ENCODE peak calls at places on chromosomes 1 and 21, in five cellular contexts. One of them, this sample, is unnamed. For H3K9me3, the result is how much of the 10 kb centered on the place peaks cover.

GRCh38 chr1:150968491-150968890 is 6.1 kb downstream of the CERS2 start:
- DNase-seq in H9: no peak
- DNase-seq in cardiac muscle cell: no peak
- DNase-seq in breast epithelium: no peak
- DNase-seq in heart left ventricle: no peak
- DNase-seq in this sample: no peak

GRCh38 chr1:17273096-17273495 is 24.2 kb downstream of the PADI3 start:
- DNase-seq in H9: no peak
- DNase-seq in heart left ventricle: no peak
- DNase-seq in breast epithelium: no peak
- DNase-seq in cardiac muscle cell: no peak
- DNase-seq in this sample: no peak

GRCh38 chr1:36924282-36924791 is 110.0 kb downstream of the GRIK3 start:
- DNase-seq in cardiac muscle cell: peak
- DNase-seq in heart left ventricle: peak
- DNase-seq in breast epithelium: peak
- DNase-seq in H9: peak
- DNase-seq in this sample: no peak

GRCh38 chr1:202952818-202953217 is 5.3 kb downstream of the ADIPOR1 start:
- DNase-seq in heart left ventricle: peak
- DNase-seq in breast epithelium: no peak
- DNase-seq in cardiac muscle cell: no peak
- DNase-seq in H9: no peak
- DNase-seq in this sample: no peak

GRCh38 chr1:230173176-230173575 is 106.1 kb downstream of the GALNT2 start:
- DNase-seq in breast epithelium: no peak
- DNase-seq in heart left ventricle: peak
- DNase-seq in H9: peak
- DNase-seq in cardiac muscle cell: no peak
- DNase-seq in this sample: no peak

GRCh38 chr1:202981939-202982338 is 14.9 kb upstream of the CYB5R1 start:
- DNase-seq in H9: no peak
- DNase-seq in cardiac muscle cell: no peak
- DNase-seq in breast epithelium: no peak
- DNase-seq in heart left ventricle: no peak
- DNase-seq in this sample: no peak

GRCh38 chr1:228548788-228549187 is 61.6 kb downstream of the RNF187 start:
- DNase-seq in cardiac muscle cell: no peak
- DNase-seq in H9: peak
- DNase-seq in heart left ventricle: no peak
- DNase-seq in breast epithelium: no peak
- DNase-seq in this sample: no peak

GRCh38 chr21:45857761-45858160 is 123.8 kb upstream of the COL6A1 start:
- DNase-seq in heart left ventricle: no peak
- DNase-seq in H9: peak
- DNase-seq in cardiac muscle cell: no peak
- DNase-seq in breast epithelium: peak
- DNase-seq in this sample: no peak

GRCh38 chr21:17987328-17987727 is 168.2 kb upstream of the C21orf91 start:
- DNase-seq in breast epithelium: no peak
- DNase-seq in heart left ventricle: no peak
- DNase-seq in cardiac muscle cell: no peak
- DNase-seq in H9: no peak
- DNase-seq in this sample: no peak

GRCh38 chr1:10730985-10731384 is 65.5 kb downstream of the CASZ1 start:
- DNase-seq in breast epithelium: no peak
- DNase-seq in heart left ventricle: no peak
- DNase-seq in H9: no peak
- DNase-seq in cardiac muscle cell: no peak
- DNase-seq in this sample: no peak

GRCh38 chr1:91091812-91092211 is 70.0 kb upstream of the ZNF644 start:
- DNase-seq in breast epithelium: no peak
- DNase-seq in cardiac muscle cell: no peak
- DNase-seq in H9: no peak
- DNase-seq in heart left ventricle: no peak
- DNase-seq in this sample: no peak

GRCh38 chr1:54463259-54464030 is 57.3 kb upstream of the SSBP3 start:
- DNase-seq in cardiac muscle cell: peak
- DNase-seq in heart left ventricle: no peak
- DNase-seq in H9: no peak
- DNase-seq in breast epithelium: no peak
- DNase-seq in this sample: no peak

GRCh38 chr1:24384251-24385090 is 29.1 kb downstream of the STPG1 start:
- DNase-seq in breast epithelium: no peak
- DNase-seq in H9: no peak
- DNase-seq in cardiac muscle cell: peak
- DNase-seq in heart left ventricle: no peak
- DNase-seq in this sample: no peak

GRCh38 chr1:211688421-211688820 is 13.0 kb upstream of the NEK2 start:
- DNase-seq in H9: no peak
- DNase-seq in breast epithelium: no peak
- DNase-seq in cardiac muscle cell: no peak
- DNase-seq in heart left ventricle: no peak
- DNase-seq in this sample: no peak

GRCh38 chr1:222644649-222645005 is 26.7 kb downstream of the MIA3 start:
- DNase-seq in H9: no peak
- DNase-seq in cardiac muscle cell: no peak
- DNase-seq in breast epithelium: no peak
- DNase-seq in heart left ventricle: no peak
- DNase-seq in this sample: no peak

GRCh38 chr1:103937763-103938357 is 188.2 kb downstream of the AMY1C start:
- DNase-seq in breast epithelium: no peak
- DNase-seq in H9: no peak
- DNase-seq in heart left ventricle: no peak
- DNase-seq in cardiac muscle cell: no peak
- DNase-seq in this sample: no peak

GRCh38 chr1:5908461-5909375 is 83.5 kb downstream of the NPHP4 start:
- DNase-seq in cardiac muscle cell: no peak
- DNase-seq in breast epithelium: no peak
- DNase-seq in H9: peak
- DNase-seq in heart left ventricle: no peak
- DNase-seq in this sample: no peak
- TF ChIP-seq CTCF in cardiac muscle cell: no peak
- TF ChIP-seq CTCF in breast epithelium: no peak
- TF ChIP-seq CTCF in H9: no peak
- TF ChIP-seq CTCF in heart left ventricle: no peak
- TF ChIP-seq CTCF in this sample: no peak

GRCh38 chr1:236204043-236204442 is 61.7 kb downstream of the GPR137B start:
- DNase-seq in heart left ventricle: no peak
- DNase-seq in cardiac muscle cell: no peak
- DNase-seq in breast epithelium: no peak
- DNase-seq in H9: no peak
- DNase-seq in this sample: no peak

GRCh38 chr1:236204656-236205055 is 62.3 kb downstream of the GPR137B start:
- DNase-seq in heart left ventricle: no peak
- DNase-seq in cardiac muscle cell: no peak
- DNase-seq in H9: no peak
- DNase-seq in breast epithelium: no peak
- DNase-seq in this sample: no peak

GRCh38 chr1:236206548-236206947 is 64.2 kb downstream of the GPR137B start:
- DNase-seq in breast epithelium: no peak
- DNase-seq in cardiac muscle cell: peak
- DNase-seq in H9: peak
- DNase-seq in heart left ventricle: peak
- DNase-seq in this sample: no peak

DNA sequence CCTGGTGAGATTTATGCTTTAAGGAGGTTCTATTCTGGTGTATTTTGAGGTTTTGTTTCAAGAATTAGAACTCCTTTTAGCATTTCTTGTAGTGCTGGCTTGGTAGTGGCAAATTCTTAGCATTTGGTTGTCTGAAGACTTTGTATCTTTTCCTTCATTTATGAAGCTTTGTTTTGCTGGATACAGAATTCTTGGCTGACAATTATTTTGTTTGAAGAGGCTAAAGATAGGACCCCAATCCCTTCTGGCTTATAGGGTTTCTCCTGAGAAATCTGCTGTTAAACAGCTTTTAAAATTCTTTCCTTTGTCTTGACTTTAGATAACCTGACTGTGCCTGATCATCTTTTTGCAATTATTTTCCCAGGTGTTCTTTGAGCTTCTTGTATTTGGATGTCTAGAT is 58.6 kb downstream of the GPR137B start:
- DNase-seq in breast epithelium: no peak
- DNase-seq in cardiac muscle cell: no peak
- DNase-seq in H9: no peak
- DNase-seq in heart left ventricle: no peak
- DNase-seq in this sample: no peak
- H3K9me3 ChIP-seq in breast epithelium: under half
- H3K9me3 ChIP-seq in cardiac muscle cell: under half
- H3K9me3 ChIP-seq in H9: under half
- H3K9me3 ChIP-seq in heart left ventricle: under half
- H3K9me3 ChIP-seq in this sample: under half

GRCh38 chr1:155226910-155227260 is 18.4 kb downstream of the MTX1 start:
- DNase-seq in heart left ventricle: no peak
- DNase-seq in H9: peak
- DNase-seq in breast epithelium: no peak
- DNase-seq in cardiac muscle cell: peak
- DNase-seq in this sample: no peak

GRCh38 chr1:155223017-155223416 is 14.5 kb downstream of the MTX1 start:
- DNase-seq in heart left ventricle: no peak
- DNase-seq in breast epithelium: no peak
- DNase-seq in cardiac muscle cell: no peak
- DNase-seq in H9: no peak
- DNase-seq in this sample: no peak

GRCh38 chr1:155228096-155228427 is 19.6 kb downstream of the MTX1 start:
- DNase-seq in H9: no peak
- DNase-seq in cardiac muscle cell: no peak
- DNase-seq in heart left ventricle: no peak
- DNase-seq in breast epithelium: no peak
- DNase-seq in this sample: no peak

GRCh38 chr1:155226188-155226909 is 17.9 kb downstream of the MTX1 start:
- DNase-seq in H9: peak
- DNase-seq in breast epithelium: no peak
- DNase-seq in cardiac muscle cell: peak
- DNase-seq in heart left ventricle: peak
- DNase-seq in this sample: no peak

DNA sequence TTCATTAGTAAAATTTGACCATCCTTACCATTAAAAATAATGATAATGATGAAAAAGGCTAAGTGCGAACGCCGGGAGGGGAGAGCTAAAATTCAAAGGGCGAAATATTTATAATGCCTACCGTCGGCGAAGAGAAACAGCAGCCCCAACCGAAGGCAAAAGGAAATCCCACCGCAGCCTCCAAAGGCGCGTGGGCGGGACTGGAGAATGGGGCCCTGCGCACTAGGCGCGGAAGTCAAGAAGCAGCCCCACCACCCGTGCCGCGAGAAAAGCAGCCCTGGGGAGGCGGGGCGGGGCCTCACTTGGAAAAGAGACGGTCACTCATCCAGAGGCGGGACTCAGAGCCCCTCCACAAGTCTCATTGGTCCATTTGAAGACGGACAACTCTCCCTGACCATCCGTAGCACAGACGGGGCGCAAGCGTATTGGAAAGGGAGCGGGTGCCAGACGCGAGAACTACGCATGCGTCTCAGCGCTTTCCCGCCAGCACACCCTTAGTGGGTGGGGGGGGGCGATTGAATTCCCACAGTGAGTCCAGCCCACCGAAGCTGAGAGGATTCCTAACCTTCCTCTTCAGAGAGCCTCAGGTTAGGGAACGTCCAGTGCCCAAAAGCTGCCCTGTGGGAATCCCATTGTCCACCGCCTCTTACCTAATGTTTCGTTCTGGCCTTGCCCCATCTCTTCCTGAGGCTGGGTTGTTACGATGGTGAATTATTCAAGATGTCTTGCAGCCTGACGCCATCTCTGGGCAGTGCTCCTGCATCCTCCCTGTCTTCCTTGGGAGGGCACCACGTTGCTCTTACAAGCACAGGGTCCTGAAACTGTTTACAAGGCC is 19.0 kb downstream of the MTX1 start:
- DNase-seq in breast epithelium: peak
- DNase-seq in H9: peak
- DNase-seq in heart left ventricle: peak
- DNase-seq in cardiac muscle cell: peak
- DNase-seq in this sample: peak
- TF ChIP-seq CTCF in breast epithelium: no peak
- TF ChIP-seq CTCF in H9: peak
- TF ChIP-seq CTCF in heart left ventricle: no peak
- TF ChIP-seq CTCF in cardiac muscle cell: no peak
- TF ChIP-seq CTCF in this sample: no peak

GRCh38 chr21:44735821-44736220 is 24.4 kb upstream of the TSPEAR start:
- DNase-seq in heart left ventricle: no peak
- DNase-seq in breast epithelium: no peak
- DNase-seq in H9: peak
- DNase-seq in cardiac muscle cell: no peak
- DNase-seq in this sample: no peak
- H3K9me3 ChIP-seq in heart left ventricle: under half
- H3K9me3 ChIP-seq in breast epithelium: under half
- H3K9me3 ChIP-seq in H9: under half
- H3K9me3 ChIP-seq in cardiac muscle cell: under half
- H3K9me3 ChIP-seq in this sample: under half

DNA sequence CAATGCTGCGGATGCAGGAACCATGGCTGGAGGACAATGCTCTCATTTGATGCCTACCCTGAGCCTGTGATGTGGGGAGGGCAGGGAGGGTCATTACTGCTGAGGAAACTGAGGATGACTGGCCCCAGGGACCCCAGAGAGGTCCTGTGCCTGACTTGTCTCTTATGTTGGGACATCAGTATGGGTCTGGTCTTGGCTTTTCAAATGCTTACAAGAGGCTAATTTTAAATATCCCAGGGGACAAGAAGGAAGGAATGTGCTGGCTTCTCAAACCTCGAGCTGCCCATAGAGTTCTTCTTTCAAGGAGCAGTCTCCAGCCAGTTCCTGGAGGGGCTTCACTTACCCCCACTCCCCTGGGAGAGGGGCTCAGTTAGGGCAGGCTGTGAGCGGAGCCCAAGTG is 168.2 kb downstream of the TRABD2B start:
- DNase-seq in cardiac muscle cell: no peak
- DNase-seq in breast epithelium: no peak
- DNase-seq in heart left ventricle: no peak
- DNase-seq in H9: no peak
- DNase-seq in this sample: no peak
- TF ChIP-seq CTCF in cardiac muscle cell: no peak
- TF ChIP-seq CTCF in breast epithelium: no peak
- TF ChIP-seq CTCF in heart left ventricle: no peak
- TF ChIP-seq CTCF in H9: no peak
- TF ChIP-seq CTCF in this sample: no peak

DNA sequence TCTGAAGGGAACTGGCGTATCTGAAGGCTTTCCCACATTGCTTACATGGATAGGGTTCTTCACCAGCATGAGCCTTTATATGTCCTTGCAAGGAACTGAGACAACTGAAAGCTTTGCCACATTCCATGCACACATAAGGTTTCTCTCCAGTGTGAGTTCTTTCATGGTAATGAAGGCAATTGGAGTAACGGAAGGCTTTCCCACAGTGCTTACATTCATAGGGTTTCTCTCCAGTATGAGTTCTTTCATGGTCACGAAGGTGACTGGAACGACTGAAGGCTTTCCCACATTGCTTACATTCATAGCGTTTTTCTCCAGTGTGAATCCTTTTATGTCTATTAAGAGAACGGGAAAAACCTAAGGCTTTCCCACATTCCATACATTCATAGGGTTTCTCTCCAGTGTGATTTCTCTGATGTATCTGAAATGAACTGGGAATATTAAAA is 15.0 kb downstream of the ZNF124 start:
- DNase-seq in cardiac muscle cell: no peak
- DNase-seq in H9: no peak
- DNase-seq in heart left ventricle: no peak
- DNase-seq in breast epithelium: no peak
- DNase-seq in this sample: no peak
- H3K9me3 ChIP-seq in cardiac muscle cell: under half
- H3K9me3 ChIP-seq in H9: half or more
- H3K9me3 ChIP-seq in heart left ventricle: under half
- H3K9me3 ChIP-seq in breast epithelium: half or more
- H3K9me3 ChIP-seq in this sample: under half

GRCh38 chr21:35696644-35697043 is 363.7 kb downstream of the SETD4 start:
- DNase-seq in breast epithelium: no peak
- DNase-seq in heart left ventricle: no peak
- DNase-seq in cardiac muscle cell: peak
- DNase-seq in H9: no peak
- DNase-seq in this sample: no peak
- TF ChIP-seq CTCF in breast epithelium: no peak
- TF ChIP-seq CTCF in heart left ventricle: no peak
- TF ChIP-seq CTCF in cardiac muscle cell: no peak
- TF ChIP-seq CTCF in H9: no peak
- TF ChIP-seq CTCF in this sample: no peak

This sample was measured in esophagus squamous epithelium.